ENCODE peak calls at places on chromosomes 12 and 14, in seven cellular contexts. L is K562, F is HepG2, N is HCT116, J is SK-N-SH, K is H1, B is GM12878. V is an unnamed sample.

GRCh38 chr12:34296143-34297041 is 274.1 kb downstream of the ALG10 start:
- DNase-seq in L (no peak), F (no peak), N (no peak), J (no peak), K (no peak), B (no peak), V (no peak)

GRCh38 chr14:105411017-105411941 is 8.3 kb upstream of the MTA1 start:
- DNase-seq in L (peak), F (no peak), N (no peak), J (peak), K (no peak), B (no peak), V (peak)

GRCh38 chr14:29643415-29644206 is 284.0 kb downstream of the PRKD1 start:
- DNase-seq in L (no peak), F (no peak), N (no peak), J (no peak), K (no peak), B (no peak), V (no peak)

GRCh38 chr12:55847603-55848329 is 5.0 kb upstream of the MMP19 start:
- DNase-seq in L (peak), F (peak), N (no peak), J (peak), K (no peak), B (no peak), V (no peak)

GRCh38 chr14:99382781-99383456 is 97.7 kb downstream of the SETD3 start:
- DNase-seq in L (no peak), F (no peak), N (no peak), J (no peak), K (no peak), B (no peak), V (no peak)

GRCh38 chr14:77023001-77023996 is 5.2 kb downstream of the IRF2BPL start:
- DNase-seq in L (no peak), F (peak), N (no peak), J (peak), K (no peak), B (no peak), V (peak)

GRCh38 chr12:19323768-19324167 is 115.5 kb upstream of the AEBP2 start:
- DNase-seq in L (no peak), F (no peak), N (no peak), J (no peak), K (no peak), B (no peak), V (no peak)

GRCh38 chr12:132490481-132491348 is 764 bp downstream of the FBRSL1 start:
- DNase-seq in L (peak), F (no peak), N (no peak), J (peak), K (no peak), B (no peak), V (no peak)

GRCh38 chr12:132268674-132269073 is 60.7 kb downstream of the GALNT9 start:
- DNase-seq in L (peak), F (no peak), N (no peak), J (peak), K (no peak), B (no peak), V (no peak)

GRCh38 chr12:123761841-123762714 is at the start of gene DNAH10:
- DNase-seq in L (no peak), F (peak), N (no peak), J (no peak), K (peak), B (peak), V (no peak)

GRCh38 chr14:92960706-92961566 is 38.0 kb downstream of the CHGA start:
- DNase-seq in L (no peak), F (no peak), N (peak), J (no peak), K (no peak), B (no peak), V (no peak)

GRCh38 chr12:54993181-54993835 is 8.7 kb upstream of the TESPA1 start:
- DNase-seq in L (peak), F (peak), N (peak), J (peak), K (no peak), B (no peak), V (peak)

GRCh38 chr12:47377414-47378221 is 297.9 kb upstream of the AMIGO2 start:
- DNase-seq in L (peak), F (no peak), N (no peak), J (no peak), K (no peak), B (no peak), V (no peak)

GRCh38 chr14:96978525-96979272 is 181.5 kb downstream of the VRK1 start:
- DNase-seq in L (no peak), F (no peak), N (no peak), J (no peak), K (no peak), B (no peak), V (no peak)

GRCh38 chr12:73906757-73907156 is 630.9 kb upstream of the ATXN7L3B start:
- DNase-seq in L (no peak), F (no peak), N (no peak), J (no peak), K (no peak), B (no peak), V (no peak)

GRCh38 chr14:89178802-89179201 is 238.2 kb downstream of the FOXN3 start:
- DNase-seq in L (no peak), F (no peak), N (no peak), J (no peak), K (no peak), B (no peak), V (no peak)

GRCh38 chr12:71157601-71158233 is at the start of gene TSPAN8:
- DNase-seq in L (no peak), F (peak), N (no peak), J (no peak), K (no peak), B (no peak), V (no peak)

GRCh38 chr12:95208678-95209077 is 8.6 kb downstream of the FGD6 start:
- DNase-seq in L (no peak), F (no peak), N (no peak), J (no peak), K (no peak), B (no peak), V (no peak)

GRCh38 chr12:62679569-62679968 is 212.9 kb downstream of the MON2 start:
- DNase-seq in L (no peak), F (no peak), N (no peak), J (no peak), K (no peak), B (no peak), V (no peak)

GRCh38 chr14:39140170-39140569 is 26.0 kb downstream of the GEMIN2 start:
- DNase-seq in L (no peak), F (no peak), N (no peak), J (no peak), K (peak), B (no peak), V (no peak)

GRCh38 chr12:109144224-109144623 is 27.8 kb downstream of the ACACB start:
- DNase-seq in L (no peak), F (no peak), N (no peak), J (no peak), K (no peak), B (no peak), V (no peak)

GRCh38 chr12:96989916-96990315 is 82.9 kb downstream of the NEDD1 start:
- DNase-seq in L (peak), F (peak), N (peak), J (no peak), K (no peak), B (no peak), V (peak)

GRCh38 chr14:53542692-53543091 is 389.6 kb upstream of the DDHD1 start:
- DNase-seq in L (no peak), F (peak), N (no peak), J (peak), K (no peak), B (no peak), V (no peak)

GRCh38 chr14:41418851-41419250 is 187.8 kb upstream of the LRFN5 start:
- DNase-seq in L (no peak), F (no peak), N (no peak), J (no peak), K (no peak), B (no peak), V (no peak)

GRCh38 chr12:39145175-39145999 is 240.0 kb upstream of the CPNE8 start:
- DNase-seq in L (no peak), F (no peak), N (no peak), J (peak), K (no peak), B (no peak), V (no peak)
- TF ChIP-seq JUND in L (no peak), F (no peak), N (no peak), J (no peak), K (no peak), B (no peak), V (no peak)

GRCh38 chr12:67752226-67752732 is 103.7 kb downstream of the DYRK2 start:
- DNase-seq in L (no peak), F (no peak), N (no peak), J (no peak), K (no peak), B (no peak), V (no peak)

GRCh38 chr12:67751376-67751928 is 102.9 kb downstream of the DYRK2 start:
- DNase-seq in L (no peak), F (no peak), N (no peak), J (no peak), K (no peak), B (no peak), V (no peak)

GRCh38 chr12:67748761-67749075 is 100.2 kb downstream of the DYRK2 start:
- DNase-seq in L (no peak), F (no peak), N (peak), J (no peak), K (no peak), B (no peak), V (no peak)

GRCh38 chr12:67750528-67751183 is 102.1 kb downstream of the DYRK2 start:
- DNase-seq in L (no peak), F (no peak), N (no peak), J (no peak), K (no peak), B (no peak), V (no peak)

DNA sequence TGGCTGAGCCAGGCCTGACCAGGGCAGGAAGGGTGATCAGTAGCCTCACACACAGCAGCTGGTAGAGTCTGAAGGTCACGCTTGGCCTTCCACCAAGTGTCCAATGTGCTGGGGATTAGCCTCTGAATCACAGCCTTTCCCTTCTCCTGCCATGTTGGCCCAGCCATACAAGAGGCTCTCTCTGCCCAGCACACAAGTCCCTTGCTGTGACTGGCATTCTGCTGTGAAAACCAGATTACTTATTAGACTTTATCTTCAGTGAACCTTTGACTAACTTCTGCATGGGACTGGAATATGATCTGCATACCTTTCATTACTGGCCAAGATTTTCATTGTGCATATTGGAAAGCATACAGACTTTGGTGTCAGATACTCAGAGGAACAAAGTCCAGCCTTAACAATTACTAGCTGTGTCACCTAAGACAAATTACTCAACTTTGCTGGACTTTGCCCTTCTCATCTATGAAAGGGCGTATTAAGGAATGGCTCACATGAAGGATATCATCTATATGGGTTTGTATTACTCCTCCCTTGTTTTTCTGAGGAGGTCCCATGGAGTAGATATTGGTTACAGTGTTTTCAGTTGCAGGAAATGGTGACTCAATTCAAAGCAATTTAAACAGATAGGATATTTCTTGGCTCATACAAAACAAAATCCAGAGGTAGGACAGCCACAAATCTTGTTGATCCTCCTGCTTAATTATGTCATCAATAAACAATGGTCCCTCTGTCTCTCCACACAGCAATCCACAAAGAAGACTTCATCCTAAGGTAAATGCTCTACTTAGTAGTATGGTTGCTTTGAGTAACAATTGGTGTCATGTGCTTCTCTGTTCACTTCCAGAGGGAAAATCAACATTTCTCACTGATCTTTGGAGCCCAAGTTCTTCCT is 99.6 kb downstream of the DYRK2 start:
- DNase-seq in L (no peak), F (peak), N (peak), J (no peak), K (no peak), B (no peak), V (no peak)
- TF ChIP-seq JUND in L (no peak), F (no peak), N (no peak), J (peak), K (no peak), B (no peak), V (no peak)

DNA sequence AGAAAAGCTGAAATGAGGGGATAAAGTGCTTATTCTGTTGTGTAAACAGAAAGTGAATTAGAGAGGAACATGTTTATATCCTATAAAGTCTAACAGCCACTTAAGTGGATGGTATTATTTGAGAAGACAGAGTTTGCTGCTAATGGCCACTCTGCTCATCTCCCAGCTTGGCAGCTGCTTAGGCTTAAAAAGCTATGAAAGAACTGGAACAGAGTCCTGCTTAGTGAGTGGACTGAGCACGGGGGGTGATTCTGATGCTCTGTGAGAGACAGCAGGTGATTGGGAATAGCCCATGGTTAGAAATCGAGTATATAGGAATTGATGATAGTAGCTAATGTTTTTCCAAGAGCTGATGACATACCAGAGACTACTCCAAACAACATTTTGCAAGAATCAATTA is 646.0 kb upstream of the TMEM132C start:
- DNase-seq in L (no peak), F (no peak), N (no peak), J (no peak), K (no peak), B (no peak), V (no peak)
- TF ChIP-seq JUND in L (no peak), F (no peak), N (no peak), J (no peak), K (no peak), B (no peak), V (no peak)

DNA sequence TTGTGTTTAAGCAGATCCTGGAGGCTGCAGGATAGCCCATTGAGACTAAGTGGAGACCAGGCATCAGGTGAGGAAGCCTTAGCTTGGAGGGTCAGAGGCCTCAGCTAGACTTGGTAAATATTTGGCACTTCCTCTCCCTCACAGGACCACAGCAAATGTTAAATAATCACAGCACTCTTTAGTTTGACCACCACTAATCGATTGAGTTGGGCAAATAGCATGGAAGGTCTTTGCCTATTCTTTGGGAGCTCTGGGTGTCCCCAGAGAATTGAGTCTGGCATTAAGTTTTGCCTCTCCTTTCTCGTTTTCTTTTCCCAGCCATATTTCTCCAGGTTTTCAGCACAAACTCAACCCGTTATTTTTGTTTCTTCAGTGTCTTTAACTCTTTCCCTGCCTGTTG is 61.4 kb downstream of the ETV6 start:
- DNase-seq in L (no peak), F (peak), N (no peak), J (no peak), K (no peak), B (no peak), V (no peak)
- TF ChIP-seq JUND in L (no peak), F (no peak), N (no peak), J (no peak), K (no peak), B (no peak), V (no peak)

GRCh38 chr12:100720016-100720654 is 74.4 kb upstream of the ANO4 start:
- DNase-seq in L (no peak), F (no peak), N (no peak), J (no peak), K (no peak), B (no peak), V (no peak)

GRCh38 chr12:100721193-100721592 is 73.4 kb upstream of the ANO4 start:
- DNase-seq in L (no peak), F (no peak), N (no peak), J (no peak), K (no peak), B (no peak), V (no peak)

GRCh38 chr12:100718212-100718611 is 76.4 kb upstream of the ANO4 start:
- DNase-seq in L (no peak), F (no peak), N (no peak), J (no peak), K (no peak), B (no peak), V (no peak)

DNA sequence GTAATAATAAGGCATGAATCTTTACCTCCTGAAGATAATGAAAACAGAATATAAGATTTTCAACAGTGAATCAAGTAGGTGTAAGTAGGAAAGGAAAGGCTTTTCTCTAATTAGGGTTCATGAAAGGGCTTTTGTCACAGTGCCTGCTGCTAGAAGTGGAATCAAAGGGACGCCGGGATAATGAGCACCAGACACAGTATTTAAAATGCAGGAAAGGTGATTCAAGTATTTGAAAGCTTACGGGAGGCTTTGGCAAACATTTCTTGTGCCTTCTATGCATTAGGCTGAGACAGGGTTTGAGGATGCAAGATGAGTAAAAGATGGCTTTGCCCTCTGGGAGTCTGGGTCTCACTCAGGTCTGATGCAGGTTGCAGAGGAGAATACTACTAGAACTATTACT is 70.5 kb upstream of the ANO4 start:
- DNase-seq in L (no peak), F (no peak), N (no peak), J (no peak), K (no peak), B (no peak), V (no peak)
- TF ChIP-seq JUND in L (no peak), F (no peak), N (no peak), J (no peak), K (no peak), B (no peak), V (no peak)

DNA sequence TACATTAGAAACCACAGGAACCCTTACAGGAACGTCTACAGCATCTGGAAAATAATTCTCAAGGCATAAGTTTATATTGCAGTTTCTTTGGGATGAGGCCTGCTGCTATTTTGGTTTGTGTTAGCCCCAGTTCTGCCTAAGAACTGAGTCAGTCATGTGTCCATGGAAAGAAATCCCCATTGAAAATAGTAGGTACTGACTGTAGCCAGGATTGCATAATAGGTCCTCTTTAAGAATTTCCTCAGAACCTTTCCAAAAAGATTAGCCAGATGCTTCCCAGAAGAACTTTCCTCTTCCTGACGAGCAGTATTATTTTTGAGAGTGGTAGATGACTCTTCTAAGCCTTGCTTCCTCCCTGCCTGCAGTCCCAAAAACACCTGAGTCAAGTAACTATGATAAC is 52.6 kb downstream of the RASSF8 start:
- DNase-seq in L (no peak), F (no peak), N (no peak), J (no peak), K (no peak), B (no peak), V (no peak)
- TF ChIP-seq JUND in L (no peak), F (no peak), N (no peak), J (no peak), K (no peak), B (no peak), V (no peak)

DNA sequence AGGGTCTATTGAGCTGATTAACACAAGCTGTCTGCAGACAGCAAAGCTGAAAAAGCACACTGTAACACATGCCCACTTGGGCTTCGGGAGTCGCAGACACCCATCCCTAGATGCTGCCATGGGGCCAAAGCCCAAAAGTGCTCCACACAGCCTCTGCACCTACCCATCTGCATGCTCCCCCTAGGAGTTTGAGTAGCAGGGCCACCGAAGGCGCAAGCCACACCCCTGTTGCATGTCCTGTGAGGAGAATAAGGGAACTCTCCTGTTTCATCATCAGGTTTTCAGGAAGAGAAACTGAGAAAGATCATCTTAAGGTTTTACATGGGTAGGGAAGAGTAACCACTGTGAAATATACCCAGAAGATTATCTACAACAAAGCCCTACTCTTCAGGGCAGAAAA is 5.6 kb upstream of the ST8SIA1 start:
- DNase-seq in L (no peak), F (no peak), N (no peak), J (no peak), K (no peak), B (no peak), V (no peak)
- TF ChIP-seq JUND in L (no peak), F (no peak), N (no peak), J (no peak), K (no peak), B (no peak), V (no peak)